ENCODE peak calls at places on chromosomes 1 and 21, in four cellular contexts. One of them, this sample, is unnamed.

GRCh38 chr1:199808110-199808870 is 219.2 kb upstream of the NR5A2 start:
- DNase-seq in adrenal gland: no peak
- DNase-seq in left ventricle myocardium inferior: no peak
- DNase-seq in dorsolateral prefrontal cortex: no peak
- DNase-seq in this sample: no peak

GRCh38 chr1:218592688-218593087 is 247.6 kb downstream of the TGFB2 start:
- DNase-seq in left ventricle myocardium inferior: no peak
- DNase-seq in adrenal gland: no peak
- DNase-seq in dorsolateral prefrontal cortex: no peak
- DNase-seq in this sample: peak; percentile 53

GRCh38 chr1:203777596-203777995 is 12.6 kb downstream of the LAX1 start:
- DNase-seq in adrenal gland: peak; percentile 55
- DNase-seq in dorsolateral prefrontal cortex: no peak
- DNase-seq in left ventricle myocardium inferior: no peak
- DNase-seq in this sample: peak; percentile 28

GRCh38 chr21:45889961-45890360 is 91.6 kb upstream of the COL6A1 start:
- DNase-seq in dorsolateral prefrontal cortex: no peak
- DNase-seq in left ventricle myocardium inferior: peak; percentile 39
- DNase-seq in adrenal gland: no peak
- DNase-seq in this sample: no peak

GRCh38 chr1:58041621-58042020 is 504.9 kb downstream of the OMA1 start:
- DNase-seq in adrenal gland: no peak
- DNase-seq in left ventricle myocardium inferior: no peak
- DNase-seq in dorsolateral prefrontal cortex: no peak
- DNase-seq in this sample: no peak

GRCh38 chr1:236997882-236998281 is 6.4 kb downstream of the MT1HL1 start:
- DNase-seq in left ventricle myocardium inferior: peak; percentile 72
- DNase-seq in adrenal gland: no peak
- DNase-seq in dorsolateral prefrontal cortex: no peak
- DNase-seq in this sample: no peak

GRCh38 chr1:162192763-162193162 is 123.3 kb downstream of the NOS1AP start:
- DNase-seq in adrenal gland: no peak
- DNase-seq in dorsolateral prefrontal cortex: no peak
- DNase-seq in left ventricle myocardium inferior: no peak
- DNase-seq in this sample: no peak

GRCh38 chr1:26280333-26281042 is 602 bp downstream of the SH3BGRL3 start:
- DNase-seq in dorsolateral prefrontal cortex: no peak
- DNase-seq in adrenal gland: no peak
- DNase-seq in left ventricle myocardium inferior: no peak
- DNase-seq in this sample: no peak

GRCh38 chr1:228424685-228425660 is 8.3 kb upstream of the TRIM17 start:
- DNase-seq in left ventricle myocardium inferior: no peak
- DNase-seq in dorsolateral prefrontal cortex: no peak
- DNase-seq in adrenal gland: no peak
- DNase-seq in this sample: no peak

GRCh38 chr21:46096997-46097825 is 701 bp upstream of the COL6A2 start:
- DNase-seq in adrenal gland: peak; percentile 16
- DNase-seq in dorsolateral prefrontal cortex: peak; percentile 6
- DNase-seq in left ventricle myocardium inferior: no peak
- DNase-seq in this sample: no peak

GRCh38 chr1:15866696-15867687 is 19.5 kb downstream of the SPEN start:
- DNase-seq in left ventricle myocardium inferior: no peak
- DNase-seq in adrenal gland: no peak
- DNase-seq in dorsolateral prefrontal cortex: no peak
- DNase-seq in this sample: no peak

GRCh38 chr1:24635195-24635843 is 7.8 kb upstream of the SRRM1 start:
- DNase-seq in dorsolateral prefrontal cortex: no peak
- DNase-seq in left ventricle myocardium inferior: no peak
- DNase-seq in adrenal gland: no peak
- DNase-seq in this sample: peak; percentile 91

GRCh38 chr1:87146538-87146937 is 182.1 kb upstream of the LMO4 start:
- DNase-seq in left ventricle myocardium inferior: no peak
- DNase-seq in adrenal gland: no peak
- DNase-seq in dorsolateral prefrontal cortex: no peak
- DNase-seq in this sample: no peak

GRCh38 chr1:102891868-102892625 is 216.3 kb downstream of the COL11A1 start:
- DNase-seq in left ventricle myocardium inferior: no peak
- DNase-seq in dorsolateral prefrontal cortex: no peak
- DNase-seq in adrenal gland: no peak
- DNase-seq in this sample: peak; percentile 85

GRCh38 chr1:217484881-217485280 is 146.0 kb downstream of the GPATCH2 start:
- DNase-seq in dorsolateral prefrontal cortex: no peak
- DNase-seq in left ventricle myocardium inferior: no peak
- DNase-seq in adrenal gland: no peak
- DNase-seq in this sample: no peak

GRCh38 chr1:3313579-3313955 is 140.9 kb upstream of the ARHGEF16 start:
- DNase-seq in dorsolateral prefrontal cortex: no peak
- DNase-seq in left ventricle myocardium inferior: peak; percentile 91
- DNase-seq in adrenal gland: peak; percentile 80
- DNase-seq in this sample: peak; percentile 95

GRCh38 chr1:235511470-235512240 is 7.4 kb upstream of the B3GALNT2 start:
- DNase-seq in left ventricle myocardium inferior: no peak
- DNase-seq in adrenal gland: no peak
- DNase-seq in dorsolateral prefrontal cortex: no peak
- DNase-seq in this sample: peak; percentile 45

GRCh38 chr1:3910049-3910731 is 10.1 kb upstream of the C1orf174 start:
- DNase-seq in dorsolateral prefrontal cortex: no peak
- DNase-seq in adrenal gland: no peak
- DNase-seq in left ventricle myocardium inferior: no peak
- DNase-seq in this sample: no peak

GRCh38 chr1:205009666-205010065 is 33.3 kb upstream of the CNTN2 start:
- DNase-seq in dorsolateral prefrontal cortex: no peak
- DNase-seq in adrenal gland: no peak
- DNase-seq in left ventricle myocardium inferior: no peak
- DNase-seq in this sample: no peak

GRCh38 chr1:32988665-32989064 is 24.1 kb upstream of the RNF19B start:
- DNase-seq in dorsolateral prefrontal cortex: no peak
- DNase-seq in adrenal gland: peak; percentile 69
- DNase-seq in left ventricle myocardium inferior: no peak
- DNase-seq in this sample: peak; percentile 90

GRCh38 chr1:15946546-15947381 is 29.1 kb downstream of the ZBTB17 start:
- DNase-seq in adrenal gland: no peak
- DNase-seq in left ventricle myocardium inferior: no peak
- DNase-seq in dorsolateral prefrontal cortex: no peak
- DNase-seq in this sample: no peak

GRCh38 chr1:43322506-43322905 is 15.1 kb upstream of the MPL start:
- DNase-seq in adrenal gland: no peak
- DNase-seq in dorsolateral prefrontal cortex: no peak
- DNase-seq in left ventricle myocardium inferior: no peak
- DNase-seq in this sample: no peak

GRCh38 chr1:201506573-201507567 is at the start of gene CSRP1:
- DNase-seq in left ventricle myocardium inferior: peak; percentile 89
- DNase-seq in adrenal gland: peak; percentile 77
- DNase-seq in dorsolateral prefrontal cortex: peak; percentile 86
- DNase-seq in this sample: peak; percentile 89

GRCh38 chr1:151968058-151968457 is 25.6 kb downstream of the S100A10 start:
- DNase-seq in dorsolateral prefrontal cortex: no peak
- DNase-seq in left ventricle myocardium inferior: no peak
- DNase-seq in adrenal gland: peak; percentile 53
- DNase-seq in this sample: peak; percentile 75

GRCh38 chr1:199784127-199784526 is 243.4 kb upstream of the NR5A2 start:
- DNase-seq in dorsolateral prefrontal cortex: no peak
- DNase-seq in adrenal gland: no peak
- DNase-seq in left ventricle myocardium inferior: no peak
- DNase-seq in this sample: no peak

GRCh38 chr1:174156437-174156836 is 2.9 kb upstream of the RABGAP1L start:
- DNase-seq in dorsolateral prefrontal cortex: no peak
- DNase-seq in left ventricle myocardium inferior: no peak
- DNase-seq in adrenal gland: no peak
- DNase-seq in this sample: no peak

GRCh38 chr1:203112451-203112850 is 15.1 kb upstream of the ADORA1 start:
- DNase-seq in dorsolateral prefrontal cortex: no peak
- DNase-seq in adrenal gland: no peak
- DNase-seq in left ventricle myocardium inferior: no peak
- DNase-seq in this sample: no peak

GRCh38 chr1:19738669-19739068 is 61.0 kb downstream of the TMCO4 start:
- DNase-seq in left ventricle myocardium inferior: no peak
- DNase-seq in dorsolateral prefrontal cortex: no peak
- DNase-seq in adrenal gland: no peak
- DNase-seq in this sample: peak; percentile 12

GRCh38 chr1:40823971-40824370 is 38.2 kb downstream of the CITED4 start:
- DNase-seq in adrenal gland: no peak
- DNase-seq in left ventricle myocardium inferior: no peak
- DNase-seq in dorsolateral prefrontal cortex: no peak
- DNase-seq in this sample: no peak

DNA sequence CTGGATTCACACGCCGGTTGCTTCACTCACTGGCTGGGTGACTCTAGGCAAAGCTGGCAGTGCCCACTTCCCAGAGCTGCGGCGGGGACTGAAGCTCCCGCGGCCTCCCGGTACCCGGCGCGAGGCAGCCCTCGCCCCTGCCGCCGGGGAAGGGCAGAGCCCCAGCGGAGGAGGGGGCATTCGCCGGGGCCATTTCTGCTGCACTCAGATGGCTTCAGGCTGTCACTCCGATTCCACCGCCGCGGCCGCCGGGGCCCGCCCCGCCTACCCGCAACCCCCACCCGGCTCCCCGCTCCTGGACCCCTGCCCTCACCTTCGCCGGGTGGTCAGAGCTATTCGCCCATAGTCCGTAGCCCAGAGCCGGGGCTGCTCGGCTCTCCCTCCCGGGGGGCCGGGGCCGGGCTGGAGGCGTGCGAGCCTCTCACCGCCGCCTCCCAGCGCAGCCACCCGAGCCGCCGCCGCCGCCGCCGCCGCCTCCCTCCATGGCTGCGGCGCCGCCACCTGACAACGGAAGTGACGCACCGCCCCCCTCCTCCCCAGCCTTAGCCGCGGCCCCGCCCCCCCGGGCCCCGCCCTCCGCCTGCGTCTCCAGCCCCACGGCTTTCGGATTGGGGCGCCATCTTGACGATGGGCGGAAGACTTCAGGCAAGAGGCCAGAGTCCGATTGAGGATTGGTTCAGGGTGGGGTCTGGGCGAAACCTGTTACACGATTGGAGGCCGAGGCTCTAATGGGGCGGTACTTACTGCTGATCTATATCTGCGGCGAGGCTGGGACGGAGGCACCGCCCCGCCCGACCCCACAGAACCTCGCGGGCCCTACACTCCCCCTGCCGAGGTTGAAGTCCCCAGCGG is at the start of gene STK40:
- DNase-seq in adrenal gland: peak; percentile 99
- DNase-seq in left ventricle myocardium inferior: peak; percentile 98
- DNase-seq in dorsolateral prefrontal cortex: peak; percentile 95
- DNase-seq in this sample: peak; percentile 100
- TF ChIP-seq CTCF in adrenal gland: no peak
- TF ChIP-seq CTCF in left ventricle myocardium inferior: no peak
- TF ChIP-seq CTCF in dorsolateral prefrontal cortex: no peak
- TF ChIP-seq CTCF in this sample: no peak

DNA sequence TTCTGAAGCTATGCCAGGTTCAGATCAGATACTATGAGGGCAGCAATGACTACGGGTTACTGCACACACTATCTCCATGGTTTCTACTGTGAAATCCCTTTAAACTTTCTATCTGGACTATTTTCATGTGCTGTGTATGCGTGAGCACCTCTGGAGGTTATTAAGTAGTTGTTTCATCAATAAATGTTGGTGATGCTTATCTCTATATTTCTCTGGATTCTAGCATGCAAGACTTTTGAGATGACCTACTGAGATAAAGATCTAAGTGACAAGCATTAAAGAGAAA is 194.0 kb downstream of the NRIP1 start:
- DNase-seq in dorsolateral prefrontal cortex: no peak
- DNase-seq in left ventricle myocardium inferior: no peak
- DNase-seq in adrenal gland: no peak
- DNase-seq in this sample: no peak
- H3K4me3 ChIP-seq in dorsolateral prefrontal cortex: no peak overlapping the region
- H3K4me3 ChIP-seq in left ventricle myocardium inferior: no peak overlapping the region
- H3K4me3 ChIP-seq in adrenal gland: no peak overlapping the region
- H3K4me3 ChIP-seq in this sample: no peak overlapping the region

GRCh38 chr21:16992448-16992847 is 520.4 kb upstream of the CXADR start:
- DNase-seq in dorsolateral prefrontal cortex: no peak
- DNase-seq in adrenal gland: no peak
- DNase-seq in left ventricle myocardium inferior: no peak
- DNase-seq in this sample: no peak
- TF ChIP-seq CTCF in dorsolateral prefrontal cortex: no peak
- TF ChIP-seq CTCF in adrenal gland: no peak
- TF ChIP-seq CTCF in left ventricle myocardium inferior: no peak
- TF ChIP-seq CTCF in this sample: no peak

DNA sequence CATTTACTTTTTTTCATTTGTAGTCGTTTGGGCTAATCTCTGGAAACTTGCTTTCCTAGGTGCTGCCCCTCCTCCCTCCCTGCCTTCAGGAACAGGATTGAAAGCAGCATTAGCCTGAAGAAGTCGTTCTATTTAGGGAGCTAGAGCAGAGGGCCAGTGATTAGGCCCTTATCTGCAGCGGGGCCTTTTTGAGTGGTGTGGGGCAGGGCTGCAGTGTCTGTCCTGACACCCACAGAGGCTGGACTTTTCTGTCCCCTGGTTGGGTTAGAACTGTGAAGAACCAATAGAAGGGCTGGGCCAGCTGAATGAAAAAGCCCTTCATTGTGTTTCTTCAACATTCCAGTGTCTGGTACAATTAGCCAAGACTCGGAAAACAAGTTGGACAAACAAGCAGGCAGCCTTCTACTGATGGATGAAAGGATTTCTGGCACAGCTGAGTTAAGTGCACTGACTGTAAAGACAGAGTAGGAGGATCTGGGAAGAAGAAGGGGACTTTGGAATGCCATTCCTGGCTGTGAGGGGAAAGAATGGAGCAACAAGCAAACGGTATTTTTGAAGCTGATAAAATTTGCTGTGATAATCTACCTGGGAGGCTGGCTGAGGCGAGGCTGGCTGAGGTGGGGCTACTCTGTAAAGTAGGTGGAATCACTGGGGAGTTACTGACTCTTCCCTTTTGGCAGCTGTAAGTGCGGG is 9.7 kb downstream of the MACF1 start:
- DNase-seq in adrenal gland: no peak
- DNase-seq in left ventricle myocardium inferior: peak; percentile 39
- DNase-seq in dorsolateral prefrontal cortex: no peak
- DNase-seq in this sample: peak; percentile 34
- H3K4me3 ChIP-seq in adrenal gland: no peak overlapping the region
- H3K4me3 ChIP-seq in left ventricle myocardium inferior: peak overlapping the region; percentile 59
- H3K4me3 ChIP-seq in dorsolateral prefrontal cortex: no peak overlapping the region
- H3K4me3 ChIP-seq in this sample: no peak overlapping the region

DNA sequence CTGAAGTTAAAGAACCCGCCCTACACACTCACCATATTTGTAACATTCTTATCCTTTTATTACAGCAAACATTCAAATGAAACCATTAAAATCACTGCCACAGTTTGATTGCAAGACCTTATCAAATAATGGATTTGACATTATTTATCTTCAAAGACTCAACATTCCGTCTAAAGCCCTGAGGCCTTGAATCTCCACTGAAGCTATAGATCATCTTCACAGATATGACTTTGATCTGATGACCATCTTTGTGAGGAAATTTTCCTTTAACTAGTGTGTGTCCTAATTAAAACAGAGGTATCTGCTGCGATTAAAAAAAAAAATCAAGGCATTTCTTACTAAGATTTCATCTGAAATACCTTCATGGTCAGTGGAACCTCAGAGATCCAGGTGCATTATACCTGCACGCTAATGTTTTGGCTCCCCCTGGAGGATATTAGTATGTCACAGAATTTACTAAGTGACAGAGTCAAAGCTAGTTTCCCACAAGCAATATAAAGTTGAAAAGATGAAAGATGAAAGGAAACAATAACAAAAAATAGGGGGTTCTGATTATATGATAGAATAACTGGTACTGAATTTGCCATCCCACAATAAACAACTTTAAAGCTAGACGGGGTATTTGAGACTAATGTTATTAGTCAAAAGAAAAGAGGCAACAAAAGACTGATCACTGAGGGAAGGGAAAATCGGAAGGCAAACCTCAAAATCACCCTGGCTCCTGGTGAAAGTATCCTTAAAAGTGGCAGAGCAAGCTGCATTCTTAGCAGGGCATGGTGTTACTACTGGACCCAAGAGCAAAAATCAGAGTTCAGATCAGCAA is 923.4 kb downstream of the NCAM2 start:
- DNase-seq in adrenal gland: no peak
- DNase-seq in left ventricle myocardium inferior: no peak
- DNase-seq in dorsolateral prefrontal cortex: no peak
- DNase-seq in this sample: peak; percentile 62
- TF ChIP-seq CTCF in adrenal gland: peak; percentile 32
- TF ChIP-seq CTCF in left ventricle myocardium inferior: peak; percentile 57
- TF ChIP-seq CTCF in dorsolateral prefrontal cortex: peak; percentile 60
- TF ChIP-seq CTCF in this sample: peak; percentile 74

This sample was measured in choroid plexus epithelial cell.